ENCODE peak calls at places on chromosome 12, in ten cellular contexts. X is GM12865; P is fibroblast of the aortic adventitia; L is PC-3; J is body of pancreas; U is CD8-positive, alpha-beta T cell; D is BE2C; T is neural crest cell; A is AG04450; O is WTC11. B is an unnamed sample.

GRCh38 chr12:93572712-93573551 is 457 bp downstream of the SOCS2 start:
- DNase-seq in X (peak; percentile 33), P (peak; percentile 22), L (peak; percentile 46), J (peak; percentile 21), U (peak; percentile 64), D (peak; percentile 43), T (peak; percentile 44), A (no peak), O (peak; percentile 59), B (peak; percentile 29)

GRCh38 chr12:8779862-8780261 is 42.6 kb upstream of the A2ML1 start:
- DNase-seq in X (peak; percentile 5), P (no peak), L (peak; percentile 10), J (no peak), U (no peak), D (no peak), T (no peak), A (no peak), O (no peak), B (no peak)

GRCh38 chr12:51798507-51798906 is 50.0 kb downstream of the FIGNL2 start:
- DNase-seq in X (no peak), P (no peak), L (peak; percentile 30), J (no peak), U (no peak), D (no peak), T (no peak), A (no peak), O (no peak), B (no peak)

GRCh38 chr12:53313996-53314395 is 7.4 kb downstream of the AAAS start:
- DNase-seq in X (no peak), P (no peak), L (no peak), J (no peak), U (no peak), D (no peak), T (no peak), A (no peak), O (no peak), B (peak; percentile 50)

GRCh38 chr12:52146822-52147366 is 44.9 kb downstream of the KRT80 start:
- DNase-seq in X (no peak), P (no peak), L (no peak), J (no peak), U (no peak), D (no peak), T (no peak), A (no peak), O (no peak), B (no peak)

GRCh38 chr12:87758271-87758670 is 270.9 kb downstream of the C12orf50 start:
- DNase-seq in X (no peak), P (no peak), L (no peak), J (no peak), U (no peak), D (no peak), T (no peak), A (no peak), O (no peak), B (no peak)

GRCh38 chr12:91179315-91179714 is 3.3 kb downstream of the DCN start:
- DNase-seq in X (no peak), P (peak; percentile 60), L (peak; percentile 9), J (no peak), U (no peak), D (no peak), T (no peak), A (no peak), O (no peak), B (no peak)

GRCh38 chr12:2283910-2284309 is 231.1 kb downstream of the CACNA1C start:
- DNase-seq in X (no peak), P (peak; percentile 90), L (no peak), J (no peak), U (no peak), D (no peak), T (no peak), A (no peak), O (no peak), B (no peak)

GRCh38 chr12:115375188-115375991 is 691.4 kb upstream of the TBX3 start:
- DNase-seq in X (peak; percentile 88), P (peak; percentile 74), L (peak; percentile 74), J (no peak), U (no peak), D (no peak), T (no peak), A (no peak), O (no peak), B (peak; percentile 61)

GRCh38 chr12:96045566-96045965 is 10.2 kb upstream of the LTA4H start:
- DNase-seq in X (peak; percentile 22), P (no peak), L (no peak), J (no peak), U (no peak), D (no peak), T (no peak), A (no peak), O (no peak), B (no peak)

GRCh38 chr12:88650715-88651114 is 70.4 kb upstream of the KITLG start:
- DNase-seq in X (no peak), P (peak; percentile 51), L (peak; percentile 82), J (no peak), U (no peak), D (no peak), T (no peak), A (peak; percentile 45), O (no peak), B (no peak)

GRCh38 chr12:77299001-77299400 is 233.6 kb upstream of the E2F7 start:
- DNase-seq in X (no peak), P (peak; percentile 72), L (no peak), J (no peak), U (no peak), D (no peak), T (no peak), A (no peak), O (no peak), B (no peak)

GRCh38 chr12:32534698-32535097 is 135.3 kb downstream of the FGD4 start:
- DNase-seq in X (no peak), P (peak; percentile 16), L (no peak), J (no peak), U (no peak), D (no peak), T (no peak), A (no peak), O (no peak), B (no peak)

GRCh38 chr12:84920331-84920730 is 7.7 kb upstream of the SLC6A15 start:
- DNase-seq in X (no peak), P (peak; percentile 41), L (peak; percentile 49), J (no peak), U (no peak), D (no peak), T (no peak), A (no peak), O (no peak), B (no peak)

GRCh38 chr12:62530596-62530995 is 64.0 kb downstream of the MON2 start:
- DNase-seq in X (no peak), P (peak; percentile 72), L (peak; percentile 23), J (no peak), U (no peak), D (no peak), T (no peak), A (peak; percentile 85), O (no peak), B (no peak)

GRCh38 chr12:12398026-12398859 is 41.4 kb downstream of the BORCS5 start:
- DNase-seq in X (no peak), P (peak; percentile 95), L (peak; percentile 92), J (peak; percentile 54), U (no peak), D (no peak), T (no peak), A (peak; percentile 89), O (no peak), B (no peak)
- TF ChIP-seq CTCF in X (no peak), P (no peak), L (peak; percentile 45), J (peak; percentile 40), U (no peak), D (peak; percentile 46), T (no peak), A (peak; percentile 14), O (no peak), B (no peak)

GRCh38 chr12:28350502-28350901 is 160.2 kb downstream of the CCDC91 start:
- DNase-seq in X (no peak), P (peak; percentile 7), L (no peak), J (no peak), U (no peak), D (no peak), T (no peak), A (no peak), O (no peak), B (no peak)
- TF ChIP-seq CTCF in X (no peak), P (no peak), L (no peak), J (no peak), U (no peak), D (no peak), T (no peak), A (no peak), O (no peak), B (no peak)

DNA sequence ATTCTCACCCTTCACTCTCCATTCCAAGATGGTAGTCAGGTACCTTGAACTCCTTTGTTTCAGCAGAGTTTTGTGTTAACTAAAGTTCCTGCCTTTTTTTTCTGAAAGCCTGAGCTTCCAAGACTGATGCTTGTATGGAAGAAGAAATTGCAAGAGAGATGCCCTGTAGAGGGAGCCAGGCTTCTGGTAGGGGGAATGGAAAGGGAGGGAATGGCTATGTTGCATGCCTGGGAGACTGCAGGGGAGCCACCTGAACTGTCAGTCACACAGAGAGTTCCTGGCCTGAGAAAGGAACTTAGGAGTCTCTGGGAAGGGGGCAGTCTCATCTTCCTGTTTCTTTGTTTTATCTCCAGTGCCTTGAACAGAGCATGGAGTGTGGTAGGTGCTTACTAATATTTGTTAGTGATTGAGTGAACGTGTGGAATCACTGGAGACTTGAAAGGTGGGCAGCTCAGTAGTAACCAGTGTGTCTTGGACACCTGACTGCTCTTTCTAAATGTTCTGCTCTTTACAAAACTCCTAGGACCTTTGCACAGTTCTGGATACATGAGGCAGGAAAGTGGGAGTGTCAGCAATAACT is 132.2 kb downstream of the ANO4 start:
- DNase-seq in X (peak; percentile 1), P (peak; percentile 45), L (peak; percentile 32), J (peak; percentile 27), U (no peak), D (peak; percentile 9), T (peak; percentile 6), A (no peak), O (peak; percentile 66), B (no peak)
- TF ChIP-seq CTCF in X (no peak), P (peak; percentile 57), L (peak; percentile 48), J (peak; percentile 53), U (no peak), D (peak; percentile 35), T (peak; percentile 44), A (peak; percentile 54), O (no peak), B (peak; percentile 5)

GRCh38 chr12:21165048-21165447 is 34.1 kb downstream of the SLCO1B1 start:
- DNase-seq in X (no peak), P (no peak), L (no peak), J (no peak), U (no peak), D (no peak), T (no peak), A (no peak), O (no peak), B (no peak)

DNA sequence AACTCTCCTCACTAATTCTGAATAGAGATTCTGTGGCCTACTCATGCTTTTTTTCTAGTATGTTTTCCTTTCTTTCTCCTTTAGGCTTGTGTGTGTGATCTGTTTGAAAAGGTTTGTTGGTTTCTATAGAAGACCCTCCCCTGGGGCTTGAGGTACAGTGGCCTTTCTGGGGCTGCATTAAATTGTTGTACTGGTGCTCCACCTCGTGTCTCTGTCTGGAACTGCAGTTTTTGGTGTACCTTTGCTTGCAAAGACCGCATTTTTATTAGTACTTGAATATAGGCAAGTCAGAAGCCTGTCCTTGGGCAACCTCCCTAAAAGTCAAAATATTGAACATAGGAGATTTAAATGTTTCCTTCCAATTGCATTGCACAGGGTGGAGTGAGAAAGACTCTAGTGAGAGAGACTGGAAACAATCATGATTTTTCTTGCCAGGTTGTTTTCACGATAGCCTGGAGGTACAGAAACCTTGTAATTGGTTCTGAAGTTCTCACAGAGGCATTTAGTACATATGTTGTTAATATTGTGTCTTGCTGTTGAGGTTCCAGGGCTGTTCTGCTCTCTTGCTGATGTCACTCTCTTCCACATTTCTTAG is 39.0 kb downstream of the SLCO1B1 start:
- DNase-seq in X (peak; percentile 63), P (peak; percentile 56), L (peak; percentile 54), J (peak; percentile 57), U (no peak), D (peak; percentile 68), T (peak; percentile 77), A (no peak), O (peak; percentile 88), B (peak; percentile 17)
- TF ChIP-seq CTCF in X (peak; percentile 72), P (peak; percentile 77), L (peak; percentile 85), J (peak; percentile 67), U (peak; percentile 35), D (peak; percentile 87), T (peak; percentile 96), A (peak; percentile 65), O (peak; percentile 75), B (peak; percentile 73)

B was measured in GM10248.